ENCODE peak calls at places on chromosomes 13 and 19, in six cellular contexts. P, Y, T, L, K and N are unnamed samples.

GRCh38 chr19:6412111-6412999 is 12.3 kb downstream of the KHSRP start:
- DNase-seq in Y (peak; percentile 78), P (peak; percentile 40), T (no peak), K (peak; percentile 63), L (no peak), N (peak; percentile 69)

GRCh38 chr19:58558066-58558622 is at the start of gene UBE2M:
- DNase-seq in T (no peak), P (peak; percentile 63), Y (no peak), K (no peak), L (no peak), N (peak; percentile 63)

GRCh38 chr13:105050696-105051095 is 1484.8 kb downstream of the EFNB2 start:
- DNase-seq in Y (no peak), P (no peak), K (no peak), L (no peak), T (no peak), N (no peak)

GRCh38 chr19:49889687-49890348 is 6.9 kb downstream of the IL4I1 start:
- DNase-seq in L (peak; percentile 90), K (no peak), T (peak; percentile 51), Y (peak; percentile 82), P (peak; percentile 77), N (no peak)

GRCh38 chr19:52897149-52897935 is at the start of gene ZNF320:
- DNase-seq in Y (peak; percentile 98), P (peak; percentile 85), T (peak; percentile 88), L (peak; percentile 98), K (peak; percentile 92), N (peak; percentile 96)

GRCh38 chr19:48436586-48436985 is 9.2 kb upstream of the GRWD1 start:
- DNase-seq in Y (peak; percentile 22), T (no peak), P (no peak), L (no peak), K (no peak), N (no peak)

GRCh38 chr13:32309812-32310706 is 5.1 kb downstream of the ZAR1L start:
- DNase-seq in Y (peak; percentile 47), L (no peak), T (peak; percentile 37), K (peak; percentile 25), P (peak; percentile 44), N (peak; percentile 23)

GRCh38 chr13:25494708-25495411 is 123.1 kb downstream of the ATP8A2 start:
- DNase-seq in P (no peak), K (no peak), Y (no peak), T (no peak), L (no peak), N (peak; percentile 74)

GRCh38 chr13:42409061-42409460 is 137.1 kb downstream of the AKAP11 start:
- DNase-seq in L (no peak), Y (no peak), K (no peak), T (no peak), P (no peak), N (no peak)

GRCh38 chr13:31101511-31102170 is 60.1 kb downstream of the HSPH1 start:
- DNase-seq in L (no peak), T (no peak), Y (no peak), K (no peak), P (no peak), N (no peak)

GRCh38 chr19:39211731-39212376 is 7.8 kb upstream of the SYCN start:
- DNase-seq in P (no peak), L (no peak), T (no peak), Y (peak; percentile 13), K (no peak), N (peak; percentile 22)

GRCh38 chr13:38348890-38349289 is 761 bp upstream of the UFM1 start:
- DNase-seq in Y (no peak), K (no peak), T (peak; percentile 80), P (no peak), L (no peak), N (no peak)

GRCh38 chr13:81058916-81059290 is 718.0 kb upstream of the SPRY2 start:
- DNase-seq in Y (no peak), P (no peak), T (peak; percentile 66), L (no peak), K (no peak), N (no peak)

GRCh38 chr13:49681837-49682236 is 9.4 kb downstream of the EBPL start:
- DNase-seq in K (no peak), P (no peak), Y (no peak), T (peak; percentile 63), L (no peak), N (no peak)
- H3K36me3 ChIP-seq in K (peaks cover 10% of the 10 kb centered on the region), P (no peaks in the 10 kb centered on the region), Y (peaks cover 10% of the 10 kb centered on the region), T (no peaks in the 10 kb centered on the region), L (no peaks in the 10 kb centered on the region), N (no peaks in the 10 kb centered on the region)

DNA sequence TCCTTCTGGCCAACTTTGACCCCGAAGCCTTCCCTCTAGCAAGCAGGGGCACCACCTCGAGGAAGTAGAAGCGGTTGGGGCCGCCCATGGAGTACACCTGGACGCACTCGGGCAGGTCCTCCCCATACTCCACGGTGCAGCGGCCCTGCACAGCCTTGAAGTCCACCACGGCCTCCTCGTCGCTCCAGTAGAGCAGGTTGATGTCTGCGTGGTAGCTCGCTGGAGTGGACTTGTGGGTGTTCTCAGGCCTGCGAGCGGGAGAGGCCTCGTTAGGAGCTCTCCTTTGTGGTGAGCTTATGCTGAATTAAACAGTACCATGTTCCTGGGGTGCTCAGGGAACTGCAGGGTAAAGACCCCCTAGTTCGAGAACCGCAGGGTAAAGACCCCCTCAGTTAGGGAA is 22.3 kb upstream of the EIF3G start:
- DNase-seq in T (no peak), L (no peak), Y (no peak), P (no peak), K (no peak), N (no peak)
- H3K4me3 ChIP-seq in T (no peak overlapping the region), L (no peak overlapping the region), Y (no peak overlapping the region), P (peak overlapping the region; percentile 68), K (no peak overlapping the region), N (no peak overlapping the region)

DNA sequence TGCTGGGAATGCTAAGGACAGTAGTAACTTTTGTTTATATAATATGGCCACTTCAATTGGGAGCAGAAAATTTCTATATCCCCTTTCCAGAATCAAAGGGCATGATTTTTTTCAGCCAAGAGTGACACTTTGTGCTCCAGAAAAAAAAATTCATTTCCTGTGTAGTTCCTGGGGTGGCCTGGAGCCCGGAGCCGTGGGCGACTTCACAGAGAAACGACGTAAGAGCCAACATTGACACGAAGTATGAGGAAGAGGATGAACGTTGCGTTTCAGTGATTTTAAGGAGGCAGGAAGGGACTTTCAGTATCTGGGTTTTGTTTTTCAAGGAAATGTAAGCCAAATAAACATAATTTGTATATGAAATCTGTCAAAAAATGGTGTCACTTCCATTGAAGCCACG is 187.6 kb downstream of the STK24 start:
- DNase-seq in L (no peak), Y (no peak), T (no peak), K (no peak), P (no peak), N (no peak)
- H3K36me3 ChIP-seq in L (no peaks in the 10 kb centered on the region), Y (peaks cover 31% of the 10 kb centered on the region), T (peaks cover 2% of the 10 kb centered on the region), K (peaks cover 7% of the 10 kb centered on the region), P (no peaks in the 10 kb centered on the region), N (peaks cover 94% of the 10 kb centered on the region)

GRCh38 chr19:14115761-14116160 is 1.8 kb downstream of the PRKACA start:
- DNase-seq in T (no peak), Y (no peak), K (no peak), L (peak; percentile 32), P (no peak), N (no peak)
- H3K4me3 ChIP-seq in T (no peak overlapping the region), Y (no peak overlapping the region), K (no peak overlapping the region), L (peak overlapping the region; percentile 97), P (no peak overlapping the region), N (no peak overlapping the region)

GRCh38 chr13:75806101-75806500 is 170.0 kb downstream of the LMO7 start:
- DNase-seq in Y (no peak), P (no peak), K (no peak), T (no peak), L (no peak), N (no peak)
- H3K36me3 ChIP-seq in Y (peaks cover 82% of the 10 kb centered on the region), P (no peaks in the 10 kb centered on the region), K (no peaks in the 10 kb centered on the region), T (no peaks in the 10 kb centered on the region), L (no peaks in the 10 kb centered on the region), N (no peaks in the 10 kb centered on the region)

DNA sequence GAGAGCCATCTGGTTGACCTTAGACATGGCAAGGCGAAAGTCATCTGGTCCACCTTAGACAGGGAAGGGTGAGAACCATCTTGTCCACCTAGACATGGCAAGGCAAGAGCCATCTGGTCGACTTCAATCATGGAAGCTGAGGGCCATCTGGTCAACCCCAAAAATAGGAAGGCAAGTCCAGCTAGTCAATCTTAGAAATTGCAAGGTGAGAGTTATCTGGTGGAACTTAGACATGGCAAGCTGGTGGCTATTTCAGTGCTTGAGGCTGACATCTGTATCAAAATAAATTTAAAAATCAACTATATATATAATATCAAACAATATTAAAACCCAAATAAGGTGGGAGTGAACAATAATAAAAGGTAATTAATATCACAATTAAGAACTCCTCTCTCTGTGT is 83.9 kb downstream of the ZNF726 start:
- DNase-seq in K (no peak), Y (no peak), P (no peak), L (no peak), T (no peak), N (no peak)
- H3K4me3 ChIP-seq in K (no peak overlapping the region), Y (no peak overlapping the region), P (no peak overlapping the region), L (no peak overlapping the region), T (no peak overlapping the region), N (no peak overlapping the region)

GRCh38 chr19:37348060-37348459 is 22.8 kb upstream of the ZNF527 start:
- DNase-seq in L (no peak), T (no peak), Y (no peak), K (no peak), P (no peak), N (no peak)
- H3K36me3 ChIP-seq in L (peaks cover 23% of the 10 kb centered on the region), T (no peaks in the 10 kb centered on the region), Y (peaks cover 60% of the 10 kb centered on the region), K (no peaks in the 10 kb centered on the region), P (peaks cover 71% of the 10 kb centered on the region), N (peaks cover 48% of the 10 kb centered on the region)

DNA sequence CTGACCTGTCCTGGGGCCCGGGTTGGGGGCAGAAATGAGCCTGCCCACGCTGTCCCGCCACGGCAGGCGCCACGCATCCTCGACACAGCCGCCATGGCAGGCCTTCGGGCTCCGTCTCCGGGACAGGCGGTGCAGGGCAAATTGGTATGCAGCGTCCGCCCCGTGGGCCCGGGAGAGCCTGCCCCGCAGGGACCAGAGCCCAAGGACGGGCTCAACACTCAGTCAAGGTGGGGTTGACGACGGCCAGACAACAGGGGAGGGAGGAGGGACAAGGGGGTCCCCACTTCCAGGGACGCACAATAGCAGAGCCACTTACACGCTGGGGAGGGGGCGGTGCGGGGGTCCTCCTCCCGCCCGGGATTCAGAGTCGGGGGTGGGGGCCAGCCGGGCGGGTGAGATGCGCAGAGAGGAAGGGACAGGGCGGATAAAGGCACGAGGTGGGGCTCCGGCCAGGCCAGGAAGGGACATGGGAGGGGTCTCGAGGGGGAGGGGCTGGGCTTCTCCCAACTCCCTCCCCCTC is 1.2 kb downstream of the CTXN1 start:
- DNase-seq in P (no peak), K (no peak), T (no peak), Y (no peak), L (no peak), N (no peak)
- H3K4me3 ChIP-seq in P (no peak overlapping the region), K (no peak overlapping the region), T (no peak overlapping the region), Y (peak overlapping the region; percentile 72), L (peak overlapping the region; percentile 47), N (peak overlapping the region; percentile 34)